ENCODE peak calls at places on chromosomes 11 and 22, in nine cellular contexts. One of them, this sample, is unnamed.

GRCh38 chr11:66842896-66843775 is at the start of gene RCE1:
- DNase-seq in BJ: no peak
- DNase-seq in neural crest cell: peak
- DNase-seq in foreskin fibroblast: peak
- DNase-seq in glutamatergic neuron: peak
- DNase-seq in activated CD8-positive, alpha-beta T cell treated with anti-CD3 and anti-CD28 coated beads for 36 hours: peak
- DNase-seq in bronchial epithelial cell: peak
- DNase-seq in neural progenitor cell: peak
- DNase-seq in fibroblast of pulmonary artery: peak
- DNase-seq in this sample: peak

GRCh38 chr11:107337917-107338316 is 119.7 kb downstream of the CWF19L2 start:
- DNase-seq in fibroblast of pulmonary artery: no peak
- DNase-seq in neural progenitor cell: no peak
- DNase-seq in glutamatergic neuron: no peak
- DNase-seq in foreskin fibroblast: no peak
- DNase-seq in neural crest cell: no peak
- DNase-seq in activated CD8-positive, alpha-beta T cell treated with anti-CD3 and anti-CD28 coated beads for 36 hours: no peak
- DNase-seq in BJ: no peak
- DNase-seq in bronchial epithelial cell: no peak
- DNase-seq in this sample: no peak

GRCh38 chr22:24529898-24530297 is 25.0 kb downstream of the GUCD1 start:
- DNase-seq in bronchial epithelial cell: no peak
- DNase-seq in neural progenitor cell: no peak
- DNase-seq in glutamatergic neuron: no peak
- DNase-seq in activated CD8-positive, alpha-beta T cell treated with anti-CD3 and anti-CD28 coated beads for 36 hours: no peak
- DNase-seq in fibroblast of pulmonary artery: no peak
- DNase-seq in neural crest cell: no peak
- DNase-seq in foreskin fibroblast: no peak
- DNase-seq in BJ: no peak
- DNase-seq in this sample: no peak

GRCh38 chr11:88414385-88414861 is 76.9 kb upstream of the CTSC start:
- DNase-seq in fibroblast of pulmonary artery: peak
- DNase-seq in bronchial epithelial cell: peak
- DNase-seq in glutamatergic neuron: no peak
- DNase-seq in neural crest cell: no peak
- DNase-seq in foreskin fibroblast: peak
- DNase-seq in BJ: no peak
- DNase-seq in activated CD8-positive, alpha-beta T cell treated with anti-CD3 and anti-CD28 coated beads for 36 hours: peak
- DNase-seq in neural progenitor cell: no peak
- DNase-seq in this sample: no peak

GRCh38 chr11:27472398-27473016 is at the start of gene LGR4:
- DNase-seq in foreskin fibroblast: peak
- DNase-seq in bronchial epithelial cell: peak
- DNase-seq in glutamatergic neuron: peak
- DNase-seq in activated CD8-positive, alpha-beta T cell treated with anti-CD3 and anti-CD28 coated beads for 36 hours: peak
- DNase-seq in neural crest cell: peak
- DNase-seq in fibroblast of pulmonary artery: peak
- DNase-seq in neural progenitor cell: peak
- DNase-seq in BJ: peak
- DNase-seq in this sample: peak

GRCh38 chr11:61332266-61332822 is 561 bp downstream of the DDB1 start:
- DNase-seq in glutamatergic neuron: no peak
- DNase-seq in neural progenitor cell: peak
- DNase-seq in neural crest cell: no peak
- DNase-seq in fibroblast of pulmonary artery: peak
- DNase-seq in bronchial epithelial cell: no peak
- DNase-seq in foreskin fibroblast: no peak
- DNase-seq in activated CD8-positive, alpha-beta T cell treated with anti-CD3 and anti-CD28 coated beads for 36 hours: peak
- DNase-seq in BJ: no peak
- DNase-seq in this sample: peak

GRCh38 chr11:27317751-27318150 is 45.3 kb downstream of the CCDC34 start:
- DNase-seq in glutamatergic neuron: no peak
- DNase-seq in neural crest cell: no peak
- DNase-seq in foreskin fibroblast: peak
- DNase-seq in fibroblast of pulmonary artery: peak
- DNase-seq in bronchial epithelial cell: peak
- DNase-seq in BJ: no peak
- DNase-seq in neural progenitor cell: no peak
- DNase-seq in activated CD8-positive, alpha-beta T cell treated with anti-CD3 and anti-CD28 coated beads for 36 hours: no peak
- DNase-seq in this sample: no peak

GRCh38 chr11:2530855-2531200 is 86.0 kb downstream of the KCNQ1 start:
- DNase-seq in neural crest cell: no peak
- DNase-seq in neural progenitor cell: no peak
- DNase-seq in bronchial epithelial cell: no peak
- DNase-seq in activated CD8-positive, alpha-beta T cell treated with anti-CD3 and anti-CD28 coated beads for 36 hours: no peak
- DNase-seq in BJ: no peak
- DNase-seq in foreskin fibroblast: no peak
- DNase-seq in fibroblast of pulmonary artery: no peak
- DNase-seq in glutamatergic neuron: peak
- DNase-seq in this sample: no peak

GRCh38 chr11:73493838-73494598 is 103.9 kb downstream of the FAM168A start:
- DNase-seq in BJ: peak
- DNase-seq in fibroblast of pulmonary artery: peak
- DNase-seq in bronchial epithelial cell: peak
- DNase-seq in foreskin fibroblast: peak
- DNase-seq in activated CD8-positive, alpha-beta T cell treated with anti-CD3 and anti-CD28 coated beads for 36 hours: no peak
- DNase-seq in neural progenitor cell: peak
- DNase-seq in neural crest cell: no peak
- DNase-seq in glutamatergic neuron: no peak
- DNase-seq in this sample: no peak

GRCh38 chr11:29200776-29201574 is 815.9 kb downstream of the KCNA4 start:
- DNase-seq in foreskin fibroblast: no peak
- DNase-seq in bronchial epithelial cell: no peak
- DNase-seq in BJ: no peak
- DNase-seq in activated CD8-positive, alpha-beta T cell treated with anti-CD3 and anti-CD28 coated beads for 36 hours: no peak
- DNase-seq in fibroblast of pulmonary artery: no peak
- DNase-seq in neural crest cell: no peak
- DNase-seq in neural progenitor cell: no peak
- DNase-seq in glutamatergic neuron: no peak
- DNase-seq in this sample: no peak

GRCh38 chr11:94722735-94723134 is 45.4 kb upstream of the AMOTL1 start:
- DNase-seq in BJ: no peak
- DNase-seq in fibroblast of pulmonary artery: no peak
- DNase-seq in foreskin fibroblast: no peak
- DNase-seq in bronchial epithelial cell: no peak
- DNase-seq in activated CD8-positive, alpha-beta T cell treated with anti-CD3 and anti-CD28 coated beads for 36 hours: no peak
- DNase-seq in glutamatergic neuron: no peak
- DNase-seq in neural progenitor cell: no peak
- DNase-seq in neural crest cell: no peak
- DNase-seq in this sample: no peak

GRCh38 chr22:43164636-43165035 is 13.3 kb downstream of the TSPO start:
- DNase-seq in bronchial epithelial cell: no peak
- DNase-seq in foreskin fibroblast: no peak
- DNase-seq in neural progenitor cell: no peak
- DNase-seq in fibroblast of pulmonary artery: no peak
- DNase-seq in neural crest cell: no peak
- DNase-seq in BJ: no peak
- DNase-seq in activated CD8-positive, alpha-beta T cell treated with anti-CD3 and anti-CD28 coated beads for 36 hours: no peak
- DNase-seq in glutamatergic neuron: no peak
- DNase-seq in this sample: no peak

GRCh38 chr11:90558328-90558865 is 335.5 kb upstream of the CHORDC1 start:
- DNase-seq in neural crest cell: no peak
- DNase-seq in glutamatergic neuron: no peak
- DNase-seq in bronchial epithelial cell: no peak
- DNase-seq in foreskin fibroblast: no peak
- DNase-seq in activated CD8-positive, alpha-beta T cell treated with anti-CD3 and anti-CD28 coated beads for 36 hours: no peak
- DNase-seq in neural progenitor cell: no peak
- DNase-seq in BJ: no peak
- DNase-seq in fibroblast of pulmonary artery: no peak
- DNase-seq in this sample: no peak

GRCh38 chr11:1299621-1300020 is 9.8 kb downstream of the TOLLIP start:
- DNase-seq in activated CD8-positive, alpha-beta T cell treated with anti-CD3 and anti-CD28 coated beads for 36 hours: no peak
- DNase-seq in foreskin fibroblast: no peak
- DNase-seq in bronchial epithelial cell: no peak
- DNase-seq in glutamatergic neuron: peak
- DNase-seq in fibroblast of pulmonary artery: no peak
- DNase-seq in BJ: no peak
- DNase-seq in neural progenitor cell: no peak
- DNase-seq in neural crest cell: no peak
- DNase-seq in this sample: no peak

GRCh38 chr11:62726156-62727006 is 876 bp downstream of the HNRNPUL2 start:
- DNase-seq in BJ: no peak
- DNase-seq in glutamatergic neuron: peak
- DNase-seq in neural progenitor cell: no peak
- DNase-seq in foreskin fibroblast: no peak
- DNase-seq in activated CD8-positive, alpha-beta T cell treated with anti-CD3 and anti-CD28 coated beads for 36 hours: peak
- DNase-seq in neural crest cell: no peak
- DNase-seq in bronchial epithelial cell: no peak
- DNase-seq in fibroblast of pulmonary artery: no peak
- DNase-seq in this sample: peak

DNA sequence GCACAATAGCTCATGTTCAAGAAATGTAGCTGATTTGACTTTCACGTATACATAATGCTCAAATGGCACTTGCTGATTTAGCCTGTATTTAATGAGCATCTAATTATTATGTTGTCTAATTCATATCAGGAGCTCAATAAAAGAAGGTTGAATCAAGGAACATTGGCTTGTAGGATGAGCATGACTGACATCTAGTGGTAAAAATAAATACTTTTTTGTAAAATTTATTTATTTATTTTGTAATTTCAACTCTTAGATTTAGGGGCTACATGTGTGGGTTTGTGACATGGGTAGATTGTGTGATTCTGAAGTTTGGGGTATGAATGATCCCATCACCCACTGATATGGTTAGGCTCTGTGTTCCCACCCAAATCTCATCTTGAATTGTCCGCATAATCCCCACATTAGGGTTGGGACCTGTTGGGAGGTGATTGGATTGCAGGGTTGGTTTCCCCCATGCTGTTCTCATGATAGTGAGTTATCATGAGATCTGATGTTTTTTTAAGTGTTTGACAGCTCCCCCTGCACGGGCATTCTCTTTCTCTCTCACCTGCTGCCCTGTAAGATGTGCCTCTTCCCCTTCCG is 1.7 kb upstream of the OR52E5 start:
- DNase-seq in BJ: no peak
- DNase-seq in activated CD8-positive, alpha-beta T cell treated with anti-CD3 and anti-CD28 coated beads for 36 hours: no peak
- DNase-seq in foreskin fibroblast: no peak
- DNase-seq in neural progenitor cell: no peak
- DNase-seq in fibroblast of pulmonary artery: peak
- DNase-seq in bronchial epithelial cell: peak
- DNase-seq in glutamatergic neuron: no peak
- DNase-seq in neural crest cell: no peak
- DNase-seq in this sample: no peak
- TF ChIP-seq CTCF in BJ: peak
- TF ChIP-seq CTCF in activated CD8-positive, alpha-beta T cell treated with anti-CD3 and anti-CD28 coated beads for 36 hours: peak
- TF ChIP-seq CTCF in foreskin fibroblast: peak
- TF ChIP-seq CTCF in neural progenitor cell: peak
- TF ChIP-seq CTCF in fibroblast of pulmonary artery: peak
- TF ChIP-seq CTCF in bronchial epithelial cell: peak
- TF ChIP-seq CTCF in glutamatergic neuron: peak
- TF ChIP-seq CTCF in neural crest cell: peak
- TF ChIP-seq CTCF in this sample: peak

GRCh38 chr22:29031236-29031982 is 30.2 kb downstream of the C22orf31 start:
- DNase-seq in neural progenitor cell: peak
- DNase-seq in BJ: peak
- DNase-seq in neural crest cell: no peak
- DNase-seq in foreskin fibroblast: peak
- DNase-seq in activated CD8-positive, alpha-beta T cell treated with anti-CD3 and anti-CD28 coated beads for 36 hours: peak
- DNase-seq in fibroblast of pulmonary artery: peak
- DNase-seq in bronchial epithelial cell: peak
- DNase-seq in glutamatergic neuron: no peak
- DNase-seq in this sample: peak

GRCh38 chr22:29030016-29030617 is 31.5 kb downstream of the C22orf31 start:
- DNase-seq in neural crest cell: no peak
- DNase-seq in glutamatergic neuron: no peak
- DNase-seq in BJ: no peak
- DNase-seq in neural progenitor cell: no peak
- DNase-seq in fibroblast of pulmonary artery: peak
- DNase-seq in bronchial epithelial cell: peak
- DNase-seq in foreskin fibroblast: no peak
- DNase-seq in activated CD8-positive, alpha-beta T cell treated with anti-CD3 and anti-CD28 coated beads for 36 hours: peak
- DNase-seq in this sample: no peak

GRCh38 chr22:29032584-29032983 is 29.0 kb downstream of the C22orf31 start:
- DNase-seq in activated CD8-positive, alpha-beta T cell treated with anti-CD3 and anti-CD28 coated beads for 36 hours: no peak
- DNase-seq in foreskin fibroblast: peak
- DNase-seq in bronchial epithelial cell: peak
- DNase-seq in glutamatergic neuron: no peak
- DNase-seq in neural crest cell: no peak
- DNase-seq in BJ: no peak
- DNase-seq in neural progenitor cell: no peak
- DNase-seq in fibroblast of pulmonary artery: peak
- DNase-seq in this sample: no peak

GRCh38 chr22:29030618-29031235 is 30.9 kb downstream of the C22orf31 start:
- DNase-seq in fibroblast of pulmonary artery: peak
- DNase-seq in foreskin fibroblast: peak
- DNase-seq in BJ: no peak
- DNase-seq in bronchial epithelial cell: peak
- DNase-seq in neural progenitor cell: peak
- DNase-seq in glutamatergic neuron: peak
- DNase-seq in neural crest cell: peak
- DNase-seq in activated CD8-positive, alpha-beta T cell treated with anti-CD3 and anti-CD28 coated beads for 36 hours: peak
- DNase-seq in this sample: peak

GRCh38 chr22:29032014-29032475 is 29.6 kb downstream of the C22orf31 start:
- DNase-seq in BJ: no peak
- DNase-seq in fibroblast of pulmonary artery: no peak
- DNase-seq in activated CD8-positive, alpha-beta T cell treated with anti-CD3 and anti-CD28 coated beads for 36 hours: no peak
- DNase-seq in bronchial epithelial cell: no peak
- DNase-seq in foreskin fibroblast: no peak
- DNase-seq in glutamatergic neuron: no peak
- DNase-seq in neural progenitor cell: no peak
- DNase-seq in neural crest cell: no peak
- DNase-seq in this sample: no peak
- TF ChIP-seq CTCF in BJ: no peak
- TF ChIP-seq CTCF in fibroblast of pulmonary artery: no peak
- TF ChIP-seq CTCF in activated CD8-positive, alpha-beta T cell treated with anti-CD3 and anti-CD28 coated beads for 36 hours: no peak
- TF ChIP-seq CTCF in bronchial epithelial cell: no peak
- TF ChIP-seq CTCF in foreskin fibroblast: no peak
- TF ChIP-seq CTCF in glutamatergic neuron: no peak
- TF ChIP-seq CTCF in neural progenitor cell: no peak
- TF ChIP-seq CTCF in neural crest cell: no peak
- TF ChIP-seq CTCF in this sample: no peak

GRCh38 chr11:130068986-130069683 is 559 bp upstream of the APLP2 start:
- DNase-seq in glutamatergic neuron: peak
- DNase-seq in foreskin fibroblast: peak
- DNase-seq in BJ: peak
- DNase-seq in fibroblast of pulmonary artery: peak
- DNase-seq in neural progenitor cell: peak
- DNase-seq in neural crest cell: no peak
- DNase-seq in bronchial epithelial cell: peak
- DNase-seq in activated CD8-positive, alpha-beta T cell treated with anti-CD3 and anti-CD28 coated beads for 36 hours: peak
- DNase-seq in this sample: peak
- TF ChIP-seq CTCF in glutamatergic neuron: no peak
- TF ChIP-seq CTCF in foreskin fibroblast: no peak
- TF ChIP-seq CTCF in BJ: peak
- TF ChIP-seq CTCF in fibroblast of pulmonary artery: peak
- TF ChIP-seq CTCF in neural progenitor cell: no peak
- TF ChIP-seq CTCF in neural crest cell: peak
- TF ChIP-seq CTCF in bronchial epithelial cell: peak
- TF ChIP-seq CTCF in activated CD8-positive, alpha-beta T cell treated with anti-CD3 and anti-CD28 coated beads for 36 hours: no peak
- TF ChIP-seq CTCF in this sample: no peak

GRCh38 chr22:31945478-31945815 is 1.1 kb downstream of the YWHAH start:
- DNase-seq in fibroblast of pulmonary artery: no peak
- DNase-seq in bronchial epithelial cell: no peak
- DNase-seq in BJ: no peak
- DNase-seq in foreskin fibroblast: no peak
- DNase-seq in glutamatergic neuron: no peak
- DNase-seq in neural progenitor cell: no peak
- DNase-seq in activated CD8-positive, alpha-beta T cell treated with anti-CD3 and anti-CD28 coated beads for 36 hours: no peak
- DNase-seq in neural crest cell: no peak
- DNase-seq in this sample: no peak
- TF ChIP-seq CTCF in fibroblast of pulmonary artery: no peak
- TF ChIP-seq CTCF in bronchial epithelial cell: no peak
- TF ChIP-seq CTCF in BJ: no peak
- TF ChIP-seq CTCF in foreskin fibroblast: no peak
- TF ChIP-seq CTCF in glutamatergic neuron: no peak
- TF ChIP-seq CTCF in neural progenitor cell: no peak
- TF ChIP-seq CTCF in activated CD8-positive, alpha-beta T cell treated with anti-CD3 and anti-CD28 coated beads for 36 hours: no peak
- TF ChIP-seq CTCF in neural crest cell: no peak
- TF ChIP-seq CTCF in this sample: no peak